ENCODE peak calls at places on chromosome 1, in ten cellular contexts. One of them, this sample, is unnamed.

GRCh38 chr1:150902346-150902745 is 15.4 kb downstream of the CTXND2 start:
- DNase-seq in body of pancreas: no peak
- DNase-seq in right lobe of liver: no peak
- DNase-seq in Peyer's patch: no peak
- DNase-seq in heart left ventricle: no peak
- DNase-seq in tibial nerve: no peak
- DNase-seq in breast epithelium: no peak
- DNase-seq in adrenal gland: no peak
- DNase-seq in ovary: no peak
- DNase-seq in HCT116: no peak
- DNase-seq in this sample: no peak

GRCh38 chr1:45884700-45885099 is 81.3 kb downstream of the MAST2 start:
- DNase-seq in ovary: no peak
- DNase-seq in Peyer's patch: no peak
- DNase-seq in tibial nerve: no peak
- DNase-seq in right lobe of liver: no peak
- DNase-seq in adrenal gland: no peak
- DNase-seq in body of pancreas: no peak
- DNase-seq in breast epithelium: no peak
- DNase-seq in HCT116: no peak
- DNase-seq in heart left ventricle: no peak
- DNase-seq in this sample: no peak

GRCh38 chr1:17886838-17887441 is 131.8 kb downstream of the ACTL8 start:
- DNase-seq in HCT116: no peak
- DNase-seq in adrenal gland: no peak
- DNase-seq in right lobe of liver: no peak
- DNase-seq in heart left ventricle: no peak
- DNase-seq in body of pancreas: no peak
- DNase-seq in tibial nerve: no peak
- DNase-seq in ovary: no peak
- DNase-seq in Peyer's patch: no peak
- DNase-seq in breast epithelium: no peak
- DNase-seq in this sample: peak; percentile 39

GRCh38 chr1:153963850-153964331 is 554 bp upstream of the SLC39A1 start:
- DNase-seq in adrenal gland: no peak
- DNase-seq in Peyer's patch: peak; percentile 66
- DNase-seq in body of pancreas: peak; percentile 56
- DNase-seq in right lobe of liver: peak; percentile 61
- DNase-seq in ovary: peak; percentile 53
- DNase-seq in HCT116: peak; percentile 56
- DNase-seq in breast epithelium: peak; percentile 86
- DNase-seq in tibial nerve: no peak
- DNase-seq in heart left ventricle: no peak
- DNase-seq in this sample: peak; percentile 82

GRCh38 chr1:57725318-57725717 is 301.5 kb upstream of the DAB1 start:
- DNase-seq in breast epithelium: no peak
- DNase-seq in heart left ventricle: no peak
- DNase-seq in Peyer's patch: no peak
- DNase-seq in adrenal gland: no peak
- DNase-seq in right lobe of liver: no peak
- DNase-seq in HCT116: no peak
- DNase-seq in body of pancreas: no peak
- DNase-seq in tibial nerve: no peak
- DNase-seq in ovary: no peak
- DNase-seq in this sample: no peak

GRCh38 chr1:27632387-27633297 is 2.3 kb downstream of the FGR start:
- DNase-seq in breast epithelium: no peak
- DNase-seq in tibial nerve: no peak
- DNase-seq in heart left ventricle: no peak
- DNase-seq in Peyer's patch: peak; percentile 80
- DNase-seq in ovary: no peak
- DNase-seq in adrenal gland: no peak
- DNase-seq in right lobe of liver: no peak
- DNase-seq in body of pancreas: no peak
- DNase-seq in HCT116: no peak
- DNase-seq in this sample: peak; percentile 85

GRCh38 chr1:163361123-163361934 is 39.6 kb downstream of the NUF2 start:
- DNase-seq in body of pancreas: no peak
- DNase-seq in right lobe of liver: no peak
- DNase-seq in HCT116: peak; percentile 15
- DNase-seq in heart left ventricle: no peak
- DNase-seq in adrenal gland: no peak
- DNase-seq in ovary: no peak
- DNase-seq in tibial nerve: no peak
- DNase-seq in Peyer's patch: peak; percentile 46
- DNase-seq in breast epithelium: no peak
- DNase-seq in this sample: no peak

GRCh38 chr1:22289251-22289995 is 146.5 kb upstream of the WNT4 start:
- DNase-seq in HCT116: no peak
- DNase-seq in right lobe of liver: no peak
- DNase-seq in adrenal gland: no peak
- DNase-seq in body of pancreas: no peak
- DNase-seq in ovary: no peak
- DNase-seq in Peyer's patch: peak; percentile 34
- DNase-seq in tibial nerve: no peak
- DNase-seq in heart left ventricle: no peak
- DNase-seq in breast epithelium: peak; percentile 7
- DNase-seq in this sample: no peak

GRCh38 chr1:72281637-72282270 is 585 bp downstream of the NEGR1 start:
- DNase-seq in heart left ventricle: no peak
- DNase-seq in right lobe of liver: no peak
- DNase-seq in breast epithelium: no peak
- DNase-seq in body of pancreas: no peak
- DNase-seq in ovary: no peak
- DNase-seq in tibial nerve: peak; percentile 8
- DNase-seq in Peyer's patch: peak; percentile 41
- DNase-seq in adrenal gland: peak; percentile 0
- DNase-seq in HCT116: no peak
- DNase-seq in this sample: no peak

GRCh38 chr1:156892190-156893047 is 1.1 kb upstream of the PEAR1 start:
- DNase-seq in adrenal gland: peak; percentile 92
- DNase-seq in body of pancreas: peak; percentile 90
- DNase-seq in tibial nerve: peak; percentile 90
- DNase-seq in heart left ventricle: peak; percentile 96
- DNase-seq in HCT116: peak; percentile 75
- DNase-seq in ovary: peak; percentile 95
- DNase-seq in right lobe of liver: peak; percentile 89
- DNase-seq in breast epithelium: peak; percentile 84
- DNase-seq in Peyer's patch: peak; percentile 94
- DNase-seq in this sample: peak; percentile 95

GRCh38 chr1:156895408-156895874 is 1.9 kb downstream of the PEAR1 start:
- DNase-seq in adrenal gland: no peak
- DNase-seq in heart left ventricle: peak; percentile 18
- DNase-seq in Peyer's patch: no peak
- DNase-seq in breast epithelium: no peak
- DNase-seq in HCT116: no peak
- DNase-seq in body of pancreas: no peak
- DNase-seq in right lobe of liver: no peak
- DNase-seq in ovary: no peak
- DNase-seq in tibial nerve: peak; percentile 40
- DNase-seq in this sample: no peak

GRCh38 chr1:156894711-156895407 is 1.3 kb downstream of the PEAR1 start:
- DNase-seq in adrenal gland: no peak
- DNase-seq in ovary: peak; percentile 57
- DNase-seq in HCT116: no peak
- DNase-seq in heart left ventricle: peak; percentile 79
- DNase-seq in tibial nerve: peak; percentile 48
- DNase-seq in breast epithelium: no peak
- DNase-seq in Peyer's patch: no peak
- DNase-seq in right lobe of liver: peak; percentile 46
- DNase-seq in body of pancreas: no peak
- DNase-seq in this sample: no peak

GRCh38 chr1:156894001-156894400 is 483 bp downstream of the PEAR1 start:
- DNase-seq in body of pancreas: no peak
- DNase-seq in adrenal gland: no peak
- DNase-seq in ovary: no peak
- DNase-seq in tibial nerve: no peak
- DNase-seq in breast epithelium: no peak
- DNase-seq in Peyer's patch: no peak
- DNase-seq in heart left ventricle: peak; percentile 21
- DNase-seq in HCT116: no peak
- DNase-seq in right lobe of liver: peak; percentile 21
- DNase-seq in this sample: peak; percentile 48

DNA sequence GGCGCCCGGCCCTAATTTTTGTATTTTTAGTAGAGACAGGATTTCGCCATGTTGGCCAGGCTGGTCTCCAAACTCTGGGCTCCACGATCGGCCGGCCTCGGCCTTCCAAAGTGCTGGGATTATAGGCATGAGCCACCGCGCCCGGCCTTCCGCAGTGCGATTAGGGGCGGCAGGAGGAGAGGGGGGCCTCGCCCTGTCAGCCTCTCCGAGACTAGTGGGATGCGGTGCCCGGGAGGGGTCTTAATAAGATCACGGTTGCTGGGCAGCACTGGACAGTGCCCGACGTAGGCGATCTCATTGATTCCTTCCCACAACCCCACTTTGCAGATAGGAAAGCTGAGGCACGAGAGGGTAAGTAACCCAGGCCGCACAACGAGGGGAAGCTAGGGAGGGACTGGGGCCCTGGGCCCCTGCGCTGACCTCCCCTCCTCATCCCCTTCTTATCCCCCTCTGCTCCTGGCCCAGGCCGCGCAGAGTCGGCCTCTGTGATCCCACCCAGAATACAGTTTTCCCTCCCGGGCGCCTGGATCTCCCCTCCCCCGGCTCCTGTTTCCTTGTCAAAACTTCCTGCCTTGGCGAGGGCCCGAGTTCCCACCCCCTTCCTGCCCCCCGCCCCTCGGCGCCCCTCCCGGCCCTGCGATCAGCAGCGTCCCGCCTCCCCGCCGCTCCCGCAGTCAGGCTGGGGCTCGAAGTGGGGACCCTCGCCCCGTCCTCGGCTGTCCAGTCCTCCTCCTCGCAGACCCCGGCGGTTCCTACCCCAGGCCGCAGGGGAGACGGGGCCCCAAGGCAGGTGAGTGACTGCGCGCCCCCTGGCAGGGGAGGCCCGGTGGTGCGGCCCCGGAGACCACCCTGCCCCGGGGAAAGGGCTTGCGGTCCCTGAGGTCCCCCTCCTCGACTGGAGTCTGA is at the start of gene PEAR1:
- DNase-seq in body of pancreas: no peak
- DNase-seq in tibial nerve: peak; percentile 37
- DNase-seq in Peyer's patch: no peak
- DNase-seq in breast epithelium: no peak
- DNase-seq in ovary: peak; percentile 77
- DNase-seq in right lobe of liver: no peak
- DNase-seq in heart left ventricle: peak; percentile 88
- DNase-seq in adrenal gland: peak; percentile 41
- DNase-seq in HCT116: no peak
- DNase-seq in this sample: no peak
- TF ChIP-seq POLR2A in body of pancreas: no peak
- TF ChIP-seq POLR2A in tibial nerve: peak; percentile 39
- TF ChIP-seq POLR2A in Peyer's patch: no peak
- TF ChIP-seq POLR2A in breast epithelium: no peak
- TF ChIP-seq POLR2A in ovary: no peak
- TF ChIP-seq POLR2A in right lobe of liver: peak; percentile 36
- TF ChIP-seq POLR2A in heart left ventricle: no peak
- TF ChIP-seq POLR2A in adrenal gland: no peak
- TF ChIP-seq POLR2A in HCT116: no peak
- TF ChIP-seq POLR2A in this sample: no peak

GRCh38 chr1:40162791-40163441 is 1.7 kb downstream of the RLF start:
- DNase-seq in ovary: no peak
- DNase-seq in right lobe of liver: no peak
- DNase-seq in tibial nerve: no peak
- DNase-seq in Peyer's patch: no peak
- DNase-seq in HCT116: no peak
- DNase-seq in body of pancreas: no peak
- DNase-seq in adrenal gland: no peak
- DNase-seq in heart left ventricle: no peak
- DNase-seq in breast epithelium: no peak
- DNase-seq in this sample: no peak
- H3K4me3 ChIP-seq in ovary: peak overlapping the region; percentile 96
- H3K4me3 ChIP-seq in right lobe of liver: peak overlapping the region; percentile 94
- H3K4me3 ChIP-seq in tibial nerve: peak overlapping the region; percentile 98
- H3K4me3 ChIP-seq in Peyer's patch: peak overlapping the region; percentile 80
- H3K4me3 ChIP-seq in HCT116: peak overlapping the region; percentile 97
- H3K4me3 ChIP-seq in body of pancreas: no peak overlapping the region
- H3K4me3 ChIP-seq in adrenal gland: no peak overlapping the region
- H3K4me3 ChIP-seq in heart left ventricle: peak overlapping the region; percentile 97
- H3K4me3 ChIP-seq in breast epithelium: peak overlapping the region; percentile 89
- H3K4me3 ChIP-seq in this sample: peak overlapping the region; percentile 89

GRCh38 chr1:40508375-40509341 is at the start of gene EXO5:
- DNase-seq in body of pancreas: peak; percentile 85
- DNase-seq in HCT116: no peak
- DNase-seq in breast epithelium: peak; percentile 82
- DNase-seq in right lobe of liver: peak; percentile 92
- DNase-seq in tibial nerve: peak; percentile 57
- DNase-seq in adrenal gland: peak; percentile 79
- DNase-seq in ovary: peak; percentile 67
- DNase-seq in heart left ventricle: peak; percentile 92
- DNase-seq in Peyer's patch: peak; percentile 93
- DNase-seq in this sample: peak; percentile 96
- TF ChIP-seq POLR2A in body of pancreas: peak; percentile 17
- TF ChIP-seq POLR2A in HCT116: no peak
- TF ChIP-seq POLR2A in breast epithelium: no peak
- TF ChIP-seq POLR2A in right lobe of liver: peak; percentile 67
- TF ChIP-seq POLR2A in tibial nerve: peak; percentile 31
- TF ChIP-seq POLR2A in adrenal gland: peak; percentile 38
- TF ChIP-seq POLR2A in ovary: no peak
- TF ChIP-seq POLR2A in heart left ventricle: no peak
- TF ChIP-seq POLR2A in Peyer's patch: no peak
- TF ChIP-seq POLR2A in this sample: no peak

GRCh38 chr1:196609114-196609737 is 986 bp upstream of the KCNT2 start:
- DNase-seq in Peyer's patch: no peak
- DNase-seq in adrenal gland: no peak
- DNase-seq in ovary: no peak
- DNase-seq in HCT116: no peak
- DNase-seq in right lobe of liver: no peak
- DNase-seq in heart left ventricle: no peak
- DNase-seq in tibial nerve: no peak
- DNase-seq in breast epithelium: no peak
- DNase-seq in body of pancreas: peak; percentile 18
- DNase-seq in this sample: no peak

GRCh38 chr1:196603651-196604050 is 4.6 kb downstream of the KCNT2 start:
- DNase-seq in ovary: no peak
- DNase-seq in breast epithelium: no peak
- DNase-seq in Peyer's patch: no peak
- DNase-seq in tibial nerve: no peak
- DNase-seq in adrenal gland: no peak
- DNase-seq in body of pancreas: no peak
- DNase-seq in HCT116: no peak
- DNase-seq in right lobe of liver: no peak
- DNase-seq in heart left ventricle: no peak
- DNase-seq in this sample: no peak

GRCh38 chr1:196607940-196608339 is 300 bp downstream of the KCNT2 start:
- DNase-seq in breast epithelium: no peak
- DNase-seq in tibial nerve: no peak
- DNase-seq in body of pancreas: no peak
- DNase-seq in Peyer's patch: no peak
- DNase-seq in ovary: no peak
- DNase-seq in adrenal gland: no peak
- DNase-seq in HCT116: no peak
- DNase-seq in heart left ventricle: no peak
- DNase-seq in right lobe of liver: no peak
- DNase-seq in this sample: no peak

GRCh38 chr1:196611873-196612272 is 3.6 kb upstream of the KCNT2 start:
- DNase-seq in HCT116: no peak
- DNase-seq in adrenal gland: no peak
- DNase-seq in ovary: no peak
- DNase-seq in Peyer's patch: no peak
- DNase-seq in heart left ventricle: no peak
- DNase-seq in right lobe of liver: no peak
- DNase-seq in breast epithelium: no peak
- DNase-seq in tibial nerve: no peak
- DNase-seq in body of pancreas: no peak
- DNase-seq in this sample: no peak

GRCh38 chr1:196608401-196609113 is at the start of gene KCNT2:
- DNase-seq in right lobe of liver: peak; percentile 90
- DNase-seq in HCT116: no peak
- DNase-seq in Peyer's patch: peak; percentile 58
- DNase-seq in tibial nerve: peak; percentile 55
- DNase-seq in ovary: peak; percentile 88
- DNase-seq in heart left ventricle: peak; percentile 75
- DNase-seq in adrenal gland: peak; percentile 9
- DNase-seq in breast epithelium: no peak
- DNase-seq in body of pancreas: peak; percentile 34
- DNase-seq in this sample: peak; percentile 71
- H3K4me3 ChIP-seq in right lobe of liver: peak within 1 kb of the TSS; percentile 57
- H3K4me3 ChIP-seq in HCT116: no peak within 1 kb of the TSS
- H3K4me3 ChIP-seq in Peyer's patch: peak within 1 kb of the TSS; percentile 31
- H3K4me3 ChIP-seq in tibial nerve: peak within 1 kb of the TSS; percentile 29
- H3K4me3 ChIP-seq in ovary: peak within 1 kb of the TSS; percentile 37
- H3K4me3 ChIP-seq in heart left ventricle: peak within 1 kb of the TSS; percentile 57
- H3K4me3 ChIP-seq in adrenal gland: no peak within 1 kb of the TSS
- H3K4me3 ChIP-seq in breast epithelium: peak within 1 kb of the TSS; percentile 74
- H3K4me3 ChIP-seq in body of pancreas: peak within 1 kb of the TSS; percentile 11
- H3K4me3 ChIP-seq in this sample: peak within 1 kb of the TSS; percentile 50